ENCODE peak calls at places on chromosomes 16 and 17, in four cellular contexts. N is HuH-7.5; B is IMR-90; M is activated CD8-positive, alpha-beta memory T cell treated with anti-CD3 and anti-CD28 coated beads, Interleukin-2, amount 50 U/mL, for 48 hours. L is an unnamed sample.
A peak's percentile ranks its signal among the peaks of the same experiment; 100 is the strongest.

GRCh38 chr16:8893426-8893825 is 11.3 kb downstream of the LITAFD start:
- DNase-seq in M (no peak), B (no peak), N (no peak), L (no peak)

GRCh38 chr17:39205112-39205526 is 5.0 kb downstream of the RPL19 start:
- DNase-seq in B (no peak), N (no peak), M (no peak), L (no peak)

GRCh38 chr16:68921654-68922053 is 78.3 kb downstream of the TANGO6 start:
- DNase-seq in M (no peak), B (peak; percentile 75), N (no peak), L (peak; percentile 51)

GRCh38 chr16:19831678-19832077 is 53.0 kb downstream of the GPRC5B start:
- DNase-seq in B (peak; percentile 89), N (no peak), M (no peak), L (peak; percentile 81)

GRCh38 chr16:53098526-53099317 is 43.9 kb downstream of the CHD9 start:
- DNase-seq in B (peak; percentile 96), M (peak; percentile 61), N (no peak), L (peak; percentile 98)

GRCh38 chr17:72467841-72468653 is 347.2 kb downstream of the SOX9 start:
- DNase-seq in M (no peak), B (no peak), N (no peak), L (peak; percentile 28)

GRCh38 chr17:73782641-73783381 is 138.6 kb upstream of the SDK2 start:
- DNase-seq in N (no peak), M (no peak), B (no peak), L (no peak)

GRCh38 chr16:72458035-72458434 is 286.1 kb upstream of the PMFBP1 start:
- DNase-seq in N (no peak), M (no peak), B (no peak), L (no peak)

GRCh38 chr16:19175492-19176262 is 7.6 kb downstream of the SYT17 start:
- DNase-seq in B (no peak), M (no peak), N (no peak), L (peak; percentile 35)

GRCh38 chr16:19517424-19518089 is 4.3 kb downstream of the GDE1 start:
- DNase-seq in N (no peak), M (no peak), B (peak; percentile 42), L (peak; percentile 86)

GRCh38 chr17:74280093-74280513 is 6.1 kb downstream of the DNAI2 start:
- DNase-seq in N (no peak), B (no peak), M (peak; percentile 72), L (no peak)

GRCh38 chr17:8830141-8830540 is 31.0 kb upstream of the MFSD6L start:
- DNase-seq in N (no peak), B (no peak), M (peak; percentile 30), L (no peak)

GRCh38 chr17:79680381-79680780 is 50.4 kb upstream of the ENPP7 start:
- DNase-seq in B (no peak), M (no peak), N (no peak), L (no peak)

GRCh38 chr16:68972008-68972407 is 128.7 kb downstream of the TANGO6 start:
- DNase-seq in M (no peak), N (no peak), B (no peak), L (no peak)